ENCODE peak calls at places on chromosomes 6 and 20, in seven cellular contexts. G, D, M, K, Q, J and S are unnamed samples.

GRCh38 chr6:161394437-161394836 is 120.6 kb upstream of the AGPAT4 start:
- DNase-seq in M (no peak), J (no peak), Q (no peak), D (no peak), G (no peak), K (no peak), S (no peak)

GRCh38 chr6:68628156-68628555 is 6.9 kb upstream of the ADGRB3 start:
- DNase-seq in D (no peak), J (no peak), G (no peak), M (no peak), Q (no peak), K (no peak), S (no peak)

GRCh38 chr20:51400051-51400926 is 142.2 kb downstream of the NFATC2 start:
- DNase-seq in K (peak), Q (no peak), D (no peak), M (peak), J (no peak), G (no peak), S (no peak)

GRCh38 chr20:57335392-57335791 is 5.8 kb downstream of the SPO11 start:
- DNase-seq in Q (no peak), M (no peak), K (no peak), D (no peak), J (no peak), G (peak), S (no peak)

GRCh38 chr6:77926198-77926752 is 273.4 kb downstream of the MEI4 start:
- DNase-seq in K (no peak), M (no peak), J (no peak), Q (peak), D (no peak), G (peak), S (no peak)

GRCh38 chr6:170193326-170193821 is 97.5 kb downstream of the DLL1 start:
- DNase-seq in G (no peak), K (no peak), M (no peak), D (no peak), J (no peak), Q (no peak), S (no peak)

GRCh38 chr6:39792501-39793450 is 600 bp downstream of the DAAM2 start:
- DNase-seq in J (no peak), K (no peak), G (no peak), Q (no peak), M (no peak), D (no peak), S (no peak)

GRCh38 chr6:49995278-49995677 is 25.9 kb upstream of the DEFB113 start:
- DNase-seq in G (no peak), J (no peak), M (no peak), D (no peak), K (no peak), Q (no peak), S (no peak)

GRCh38 chr20:53948383-53949318 is 121.7 kb downstream of the BCAS1 start:
- DNase-seq in M (no peak), G (no peak), D (no peak), J (no peak), K (no peak), Q (no peak), S (no peak)

GRCh38 chr20:59729476-59729875 is 125.1 kb downstream of the PHACTR3 start:
- DNase-seq in M (no peak), Q (no peak), J (no peak), D (no peak), G (no peak), K (no peak), S (no peak)

GRCh38 chr6:17703256-17703694 is 3.5 kb downstream of the NUP153 start:
- DNase-seq in D (peak), Q (no peak), M (no peak), J (no peak), G (peak), K (no peak), S (no peak)

GRCh38 chr6:5084787-5085637 is at the start of gene PPP1R3G:
- DNase-seq in K (peak), J (peak), D (no peak), Q (peak), M (no peak), G (peak), S (no peak)

GRCh38 chr6:130872250-130873095 is 45.3 kb downstream of the SMLR1 start:
- DNase-seq in D (peak), K (peak), J (peak), Q (peak), G (peak), M (no peak), S (peak)

GRCh38 chr20:64079273-64080012 is at the start of gene RGS19:
- DNase-seq in M (peak), K (peak), D (peak), J (peak), Q (peak), G (peak), S (no peak)

GRCh38 chr6:40509163-40509562 is 78.0 kb downstream of the LRFN2 start:
- DNase-seq in Q (no peak), D (no peak), M (no peak), K (no peak), J (no peak), G (no peak), S (no peak)

GRCh38 chr6:149026530-149026942 is 279.7 kb downstream of the UST start:
- DNase-seq in D (peak), Q (peak), J (no peak), G (peak), K (no peak), M (no peak), S (peak)

GRCh38 chr6:36314221-36315014 is 22.3 kb downstream of the BNIP5 start:
- DNase-seq in D (no peak), Q (peak), M (no peak), K (no peak), G (peak), J (no peak), S (no peak)

GRCh38 chr6:154239392-154239791 is 117.2 kb downstream of the IPCEF1 start:
- DNase-seq in D (no peak), Q (no peak), J (no peak), K (no peak), M (no peak), G (no peak), S (no peak)

GRCh38 chr6:217048-217659 is 75.1 kb upstream of the DUSP22 start:
- DNase-seq in M (no peak), J (no peak), D (no peak), G (no peak), K (no peak), Q (peak), S (no peak)

GRCh38 chr6:12311106-12311505 is 20.9 kb downstream of the EDN1 start:
- DNase-seq in M (no peak), Q (no peak), G (peak), D (no peak), J (no peak), K (no peak), S (no peak)

GRCh38 chr6:56370127-56370540 is 122.8 kb upstream of the COL21A1 start:
- DNase-seq in M (no peak), G (peak), K (no peak), Q (peak), J (peak), D (no peak), S (peak)

GRCh38 chr20:14406495-14406894 is 69.1 kb upstream of the FLRT3 start:
- DNase-seq in M (no peak), Q (no peak), G (peak), J (no peak), D (no peak), K (no peak), S (no peak)